ENCODE peak calls at places on chromosomes 16 and 17, in five cellular contexts. Y is midbrain; L is aorta; W is CD4-positive, alpha-beta T cell; T is left cardiac atrium. N is an unnamed sample.
A peak's percentile ranks its signal among the peaks of the same experiment; 100 is the strongest.

GRCh38 chr17:15213381-15214087 is 51.6 kb downstream of the PMP22 start:
- DNase-seq in T (no peak), Y (peak; percentile 5), L (no peak), W (no peak), N (peak; percentile 20)

GRCh38 chr17:7241783-7242716 is at the start of gene GABARAP:
- DNase-seq in Y (peak; percentile 96), T (peak; percentile 94), L (peak; percentile 96), W (peak; percentile 90), N (peak; percentile 88)

GRCh38 chr17:37610971-37611370 is 1.8 kb upstream of the SYNRG start:
- DNase-seq in T (no peak), L (no peak), W (no peak), Y (no peak), N (peak; percentile 6)

GRCh38 chr16:51009813-51010212 is 141.3 kb downstream of the SALL1 start:
- DNase-seq in W (no peak), T (no peak), L (no peak), Y (no peak), N (no peak)

GRCh38 chr16:63981639-63982038 is 1140.2 kb downstream of the CDH11 start:
- DNase-seq in Y (peak; percentile 20), L (no peak), T (no peak), W (no peak), N (peak; percentile 0)

GRCh38 chr17:47693667-47694017 is 319 bp upstream of the TBKBP1 start:
- DNase-seq in L (no peak), W (no peak), Y (no peak), T (no peak), N (no peak)

GRCh38 chr16:80681436-80681835 is 123.0 kb downstream of the CDYL2 start:
- DNase-seq in L (no peak), T (no peak), W (no peak), Y (no peak), N (no peak)

GRCh38 chr17:58387834-58388233 is 29.5 kb downstream of the RNF43 start:
- DNase-seq in T (no peak), Y (no peak), W (no peak), L (no peak), N (no peak)

GRCh38 chr16:70341600-70341999 is 5.1 kb upstream of the DDX19A start:
- DNase-seq in L (no peak), T (no peak), Y (no peak), W (no peak), N (no peak)

GRCh38 chr17:63555475-63556156 is 5.3 kb downstream of the DCAF7 start:
- DNase-seq in W (no peak), Y (no peak), L (no peak), T (no peak), N (no peak)

GRCh38 chr16:11121909-11122692 is 133.9 kb downstream of the SOCS1 start:
- DNase-seq in Y (no peak), L (no peak), W (no peak), T (no peak), N (peak; percentile 64)

GRCh38 chr17:44044092-44044491 is 22.4 kb downstream of the LSM12 start:
- DNase-seq in W (no peak), T (no peak), Y (no peak), L (no peak), N (peak; percentile 52)

GRCh38 chr17:19546289-19547065 is 12.8 kb downstream of the SLC47A1 start:
- DNase-seq in L (peak; percentile 78), W (no peak), T (peak; percentile 53), Y (peak; percentile 33), N (no peak)

GRCh38 chr16:46947900-46948547 is 25.4 kb downstream of the DNAJA2 start:
- DNase-seq in L (no peak), T (no peak), Y (peak; percentile 24), W (no peak), N (peak; percentile 34)

GRCh38 chr16:2515180-2515803 is 1.5 kb downstream of the ATP6V0C start:
- DNase-seq in Y (no peak), T (peak; percentile 42), W (no peak), L (peak; percentile 63), N (peak; percentile 27)

GRCh38 chr16:1871974-1872635 is at the start of gene MEIOB:
- DNase-seq in W (peak; percentile 34), T (peak; percentile 34), Y (no peak), L (no peak), N (no peak)

GRCh38 chr17:38584350-38584925 is 21.3 kb downstream of the SRCIN1 start:
- DNase-seq in T (peak; percentile 61), Y (peak; percentile 58), L (peak; percentile 73), W (peak; percentile 54), N (peak; percentile 27)

GRCh38 chr17:5413682-5414081 is 5.8 kb downstream of the NUP88 start:
- DNase-seq in T (no peak), L (no peak), Y (no peak), W (no peak), N (peak; percentile 85)

GRCh38 chr16:81553080-81553813 is 108.6 kb downstream of the CMIP start:
- DNase-seq in T (no peak), L (peak; percentile 50), W (no peak), Y (no peak), N (no peak)

GRCh38 chr17:49402706-49403105 is 12.0 kb downstream of the PHB1 start:
- DNase-seq in T (no peak), L (no peak), Y (no peak), W (no peak), N (no peak)

GRCh38 chr16:18796377-18796776 is 5.0 kb downstream of the ARL6IP1 start:
- DNase-seq in Y (no peak), T (no peak), L (no peak), W (no peak), N (peak; percentile 29)

GRCh38 chr16:11224096-11224893 is 31.7 kb downstream of the SOCS1 start:
- DNase-seq in L (peak; percentile 77), T (peak; percentile 82), Y (peak; percentile 1), W (peak; percentile 54), N (no peak)

GRCh38 chr17:15392326-15392739 is 50.9 kb upstream of the TEKT3 start:
- DNase-seq in L (no peak), W (no peak), Y (no peak), T (no peak), N (peak; percentile 80)

GRCh38 chr16:19382887-19383816 is 34.5 kb upstream of the TMC5 start:
- DNase-seq in Y (peak; percentile 37), L (no peak), T (no peak), W (no peak), N (no peak)

GRCh38 chr16:25550647-25551046 is 141.1 kb upstream of the HS3ST4 start:
- DNase-seq in T (no peak), Y (no peak), L (no peak), W (no peak), N (no peak)

GRCh38 chr17:44636562-44636961 is 19.7 kb upstream of the MEIOC start:
- DNase-seq in T (no peak), Y (peak; percentile 26), W (no peak), L (no peak), N (peak; percentile 81)

GRCh38 chr17:33073416-33073815 is 81.8 kb downstream of the SPACA3 start:
- DNase-seq in L (no peak), Y (no peak), T (no peak), W (no peak), N (no peak)

GRCh38 chr16:86095906-86096485 is 197.0 kb downstream of the IRF8 start:
- DNase-seq in Y (no peak), L (no peak), W (no peak), T (no peak), N (no peak)

GRCh38 chr17:2926019-2926650 is 129.9 kb downstream of the RAP1GAP2 start:
- DNase-seq in Y (no peak), T (no peak), L (no peak), W (no peak), N (no peak)

GRCh38 chr17:81386646-81387234 is 8.5 kb upstream of the BAHCC1 start:
- DNase-seq in L (no peak), T (peak; percentile 57), W (no peak), Y (peak; percentile 52), N (no peak)

GRCh38 chr17:67435122-67435521 is 58.0 kb downstream of the PITPNC1 start:
- DNase-seq in Y (no peak), T (no peak), L (no peak), W (peak; percentile 49), N (peak; percentile 45)

GRCh38 chr17:65074778-65075250 is 18.3 kb upstream of the GNA13 start:
- DNase-seq in T (peak; percentile 82), W (no peak), Y (peak; percentile 39), L (no peak), N (peak; percentile 62)

GRCh38 chr16:84374160-84374489 is 5.8 kb downstream of the ATP2C2 start:
- DNase-seq in T (no peak), L (no peak), W (no peak), Y (no peak), N (no peak)

GRCh38 chr17:64161380-64161779 is 31.4 kb upstream of the ERN1 start:
- DNase-seq in Y (no peak), T (no peak), W (no peak), L (no peak), N (no peak)

GRCh38 chr16:50335198-50335958 is 33.4 kb downstream of the BRD7 start:
- DNase-seq in T (no peak), L (no peak), Y (no peak), W (peak; percentile 61), N (peak; percentile 44)

GRCh38 chr17:82272495-82273326 is 789 bp downstream of the CSNK1D start:
- DNase-seq in Y (no peak), T (peak; percentile 64), W (peak; percentile 35), L (peak; percentile 77), N (no peak)

GRCh38 chr16:14658063-14658462 is 25.3 kb downstream of the BFAR start:
- DNase-seq in T (no peak), W (no peak), L (no peak), Y (no peak), N (no peak)

GRCh38 chr17:74746922-74747321 is 1.5 kb upstream of the NHERF1 start:
- DNase-seq in L (no peak), W (no peak), T (no peak), Y (no peak), N (peak; percentile 83)

GRCh38 chr16:2206780-2207433 is 1.7 kb downstream of the MLST8 start:
- DNase-seq in L (no peak), T (no peak), W (no peak), Y (no peak), N (no peak)

GRCh38 chr17:13609953-13610352 is 8.2 kb upstream of the HS3ST3A1 start:
- DNase-seq in T (no peak), L (no peak), Y (no peak), W (no peak), N (peak; percentile 71)

N was measured in amniotic epithelial cell.